ENCODE peak calls at places on chromosomes 5 and 9, in seven cellular contexts. W is mucosa of descending colon, P is amygdala, J is iPS-NIHi11, D is COR-L47, Z is transverse colon, O is Calu3. M is an unnamed sample.

GRCh38 chr5:169160405-169160901 is 140.5 kb downstream of the SLIT3 start:
- DNase-seq in D (no peak), P (no peak), W (no peak), O (no peak), J (no peak), Z (no peak), M (peak)

GRCh38 chr9:27308691-27309390 is 11.9 kb upstream of the EQTN start:
- DNase-seq in D (no peak), W (no peak), Z (no peak), P (no peak), O (no peak), J (peak), M (no peak)

GRCh38 chr9:129262261-129262660 is 84.2 kb upstream of the IER5L start:
- DNase-seq in W (no peak), D (no peak), Z (no peak), J (no peak), P (no peak), O (no peak), M (no peak)

GRCh38 chr9:116855881-116856662 is 169.0 kb downstream of the TRIM32 start:
- DNase-seq in P (no peak), J (peak), Z (no peak), O (no peak), D (peak), W (no peak), M (no peak)

GRCh38 chr9:35956646-35957045 is 1.3 kb downstream of the OR2S2 start:
- DNase-seq in P (no peak), J (no peak), W (no peak), Z (no peak), O (no peak), D (no peak), M (no peak)

GRCh38 chr9:4301971-4302427 is 2.1 kb upstream of the GLIS3 start:
- DNase-seq in P (no peak), Z (peak), O (no peak), J (no peak), D (no peak), W (peak), M (peak)

GRCh38 chr9:124665391-124666058 is 105.6 kb downstream of the NR6A1 start:
- DNase-seq in J (no peak), O (peak), W (no peak), D (no peak), P (no peak), Z (no peak), M (no peak)

GRCh38 chr5:9786378-9787360 is 156.5 kb upstream of the TAS2R1 start:
- DNase-seq in P (no peak), O (no peak), J (no peak), Z (no peak), D (no peak), W (no peak), M (no peak)

GRCh38 chr9:93662952-93663572 is 86.7 kb downstream of the PHF2 start:
- DNase-seq in D (no peak), P (no peak), O (no peak), W (no peak), Z (no peak), J (no peak), M (no peak)

GRCh38 chr5:73031839-73032238 is 76.0 kb downstream of the FCHO2 start:
- DNase-seq in Z (no peak), D (peak), W (no peak), J (no peak), P (no peak), O (peak), M (peak)

GRCh38 chr5:92939428-92939827 is 641.6 kb downstream of the NR2F1-AS1 start:
- DNase-seq in J (no peak), Z (no peak), P (no peak), W (no peak), O (no peak), D (no peak), M (no peak)

GRCh38 chr5:155625897-155626543 is 612.5 kb downstream of the KIF4B start:
- DNase-seq in O (no peak), D (no peak), W (no peak), P (no peak), Z (no peak), J (no peak), M (no peak)

M was measured in body of pancreas.